ENCODE peak calls at places on chromosomes 5 and 9, in seven cellular contexts. One of them, this sample, is unnamed.

GRCh38 chr5:3694819-3695218 is 99.2 kb downstream of the IRX1 start:
- DNase-seq in fibroblast of lung: peak
- DNase-seq in germinal center: no peak
- DNase-seq in activated T-helper 1 cell treated with Interleukin-2 at 50 U/mL for 16 hours: no peak
- DNase-seq in stimulated activated CD8-positive, alpha-beta memory T cell treated with anti-CD3 and anti-CD28 coated beads, Interleukin-4, amount 100 ng/mL, for 1 hour: no peak
- DNase-seq in WTC11: no peak
- DNase-seq in activated gamma-delta T cell treated with Interleukin-2 at 50 U/mL for 16 hours: no peak
- DNase-seq in this sample: no peak

GRCh38 chr5:73652391-73652790 is 26.4 kb downstream of the ARHGEF28 start:
- DNase-seq in fibroblast of lung: no peak
- DNase-seq in germinal center: no peak
- DNase-seq in activated T-helper 1 cell treated with Interleukin-2 at 50 U/mL for 16 hours: no peak
- DNase-seq in stimulated activated CD8-positive, alpha-beta memory T cell treated with anti-CD3 and anti-CD28 coated beads, Interleukin-4, amount 100 ng/mL, for 1 hour: no peak
- DNase-seq in WTC11: no peak
- DNase-seq in activated gamma-delta T cell treated with Interleukin-2 at 50 U/mL for 16 hours: no peak
- DNase-seq in this sample: no peak

GRCh38 chr9:95167998-95168397 is 149.5 kb downstream of the FANCC start:
- DNase-seq in fibroblast of lung: peak
- DNase-seq in germinal center: peak
- DNase-seq in activated T-helper 1 cell treated with Interleukin-2 at 50 U/mL for 16 hours: peak
- DNase-seq in stimulated activated CD8-positive, alpha-beta memory T cell treated with anti-CD3 and anti-CD28 coated beads, Interleukin-4, amount 100 ng/mL, for 1 hour: peak
- DNase-seq in WTC11: peak
- DNase-seq in activated gamma-delta T cell treated with Interleukin-2 at 50 U/mL for 16 hours: peak
- DNase-seq in this sample: no peak

GRCh38 chr5:67354051-67354450 is 157.5 kb upstream of the CD180 start:
- DNase-seq in fibroblast of lung: no peak
- DNase-seq in germinal center: no peak
- DNase-seq in activated T-helper 1 cell treated with Interleukin-2 at 50 U/mL for 16 hours: no peak
- DNase-seq in stimulated activated CD8-positive, alpha-beta memory T cell treated with anti-CD3 and anti-CD28 coated beads, Interleukin-4, amount 100 ng/mL, for 1 hour: no peak
- DNase-seq in WTC11: no peak
- DNase-seq in activated gamma-delta T cell treated with Interleukin-2 at 50 U/mL for 16 hours: no peak
- DNase-seq in this sample: no peak

GRCh38 chr5:154395407-154396106 is 50.2 kb upstream of the SAP30L start:
- DNase-seq in fibroblast of lung: peak
- DNase-seq in germinal center: peak
- DNase-seq in activated T-helper 1 cell treated with Interleukin-2 at 50 U/mL for 16 hours: no peak
- DNase-seq in stimulated activated CD8-positive, alpha-beta memory T cell treated with anti-CD3 and anti-CD28 coated beads, Interleukin-4, amount 100 ng/mL, for 1 hour: no peak
- DNase-seq in WTC11: peak
- DNase-seq in activated gamma-delta T cell treated with Interleukin-2 at 50 U/mL for 16 hours: no peak
- DNase-seq in this sample: no peak

GRCh38 chr9:116713266-116713665 is 26.2 kb downstream of the TRIM32 start:
- DNase-seq in fibroblast of lung: no peak
- DNase-seq in germinal center: no peak
- DNase-seq in activated T-helper 1 cell treated with Interleukin-2 at 50 U/mL for 16 hours: no peak
- DNase-seq in stimulated activated CD8-positive, alpha-beta memory T cell treated with anti-CD3 and anti-CD28 coated beads, Interleukin-4, amount 100 ng/mL, for 1 hour: no peak
- DNase-seq in WTC11: no peak
- DNase-seq in activated gamma-delta T cell treated with Interleukin-2 at 50 U/mL for 16 hours: no peak
- DNase-seq in this sample: no peak

GRCh38 chr5:148831590-148832565 is 5.5 kb downstream of the ADRB2 start:
- DNase-seq in fibroblast of lung: no peak
- DNase-seq in germinal center: peak
- DNase-seq in activated T-helper 1 cell treated with Interleukin-2 at 50 U/mL for 16 hours: no peak
- DNase-seq in stimulated activated CD8-positive, alpha-beta memory T cell treated with anti-CD3 and anti-CD28 coated beads, Interleukin-4, amount 100 ng/mL, for 1 hour: no peak
- DNase-seq in WTC11: no peak
- DNase-seq in activated gamma-delta T cell treated with Interleukin-2 at 50 U/mL for 16 hours: no peak
- DNase-seq in this sample: peak

GRCh38 chr9:27600254-27600653 is 27.0 kb upstream of the C9orf72 start:
- DNase-seq in fibroblast of lung: no peak
- DNase-seq in germinal center: no peak
- DNase-seq in activated T-helper 1 cell treated with Interleukin-2 at 50 U/mL for 16 hours: no peak
- DNase-seq in stimulated activated CD8-positive, alpha-beta memory T cell treated with anti-CD3 and anti-CD28 coated beads, Interleukin-4, amount 100 ng/mL, for 1 hour: no peak
- DNase-seq in WTC11: no peak
- DNase-seq in activated gamma-delta T cell treated with Interleukin-2 at 50 U/mL for 16 hours: no peak
- DNase-seq in this sample: no peak

GRCh38 chr5:2836133-2836532 is 84.7 kb upstream of the IRX2 start:
- DNase-seq in fibroblast of lung: no peak
- DNase-seq in germinal center: no peak
- DNase-seq in activated T-helper 1 cell treated with Interleukin-2 at 50 U/mL for 16 hours: no peak
- DNase-seq in stimulated activated CD8-positive, alpha-beta memory T cell treated with anti-CD3 and anti-CD28 coated beads, Interleukin-4, amount 100 ng/mL, for 1 hour: no peak
- DNase-seq in WTC11: no peak
- DNase-seq in activated gamma-delta T cell treated with Interleukin-2 at 50 U/mL for 16 hours: no peak
- DNase-seq in this sample: no peak

GRCh38 chr9:69155341-69156030 is 18.6 kb upstream of the TJP2 start:
- DNase-seq in fibroblast of lung: no peak
- DNase-seq in germinal center: peak
- DNase-seq in activated T-helper 1 cell treated with Interleukin-2 at 50 U/mL for 16 hours: no peak
- DNase-seq in stimulated activated CD8-positive, alpha-beta memory T cell treated with anti-CD3 and anti-CD28 coated beads, Interleukin-4, amount 100 ng/mL, for 1 hour: no peak
- DNase-seq in WTC11: peak
- DNase-seq in activated gamma-delta T cell treated with Interleukin-2 at 50 U/mL for 16 hours: no peak
- DNase-seq in this sample: no peak

GRCh38 chr5:141783599-141784296 is 94.5 kb downstream of the PCDH1 start:
- DNase-seq in fibroblast of lung: peak
- DNase-seq in germinal center: no peak
- DNase-seq in activated T-helper 1 cell treated with Interleukin-2 at 50 U/mL for 16 hours: no peak
- DNase-seq in stimulated activated CD8-positive, alpha-beta memory T cell treated with anti-CD3 and anti-CD28 coated beads, Interleukin-4, amount 100 ng/mL, for 1 hour: no peak
- DNase-seq in WTC11: peak
- DNase-seq in activated gamma-delta T cell treated with Interleukin-2 at 50 U/mL for 16 hours: no peak
- DNase-seq in this sample: no peak

GRCh38 chr5:23208959-23209431 is 298.4 kb upstream of the PRDM9 start:
- DNase-seq in fibroblast of lung: no peak
- DNase-seq in germinal center: peak
- DNase-seq in activated T-helper 1 cell treated with Interleukin-2 at 50 U/mL for 16 hours: no peak
- DNase-seq in stimulated activated CD8-positive, alpha-beta memory T cell treated with anti-CD3 and anti-CD28 coated beads, Interleukin-4, amount 100 ng/mL, for 1 hour: no peak
- DNase-seq in WTC11: peak
- DNase-seq in activated gamma-delta T cell treated with Interleukin-2 at 50 U/mL for 16 hours: no peak
- DNase-seq in this sample: peak

GRCh38 chr5:131854134-131854533 is 57.3 kb upstream of the FNIP1 start:
- DNase-seq in fibroblast of lung: no peak
- DNase-seq in germinal center: no peak
- DNase-seq in activated T-helper 1 cell treated with Interleukin-2 at 50 U/mL for 16 hours: no peak
- DNase-seq in stimulated activated CD8-positive, alpha-beta memory T cell treated with anti-CD3 and anti-CD28 coated beads, Interleukin-4, amount 100 ng/mL, for 1 hour: no peak
- DNase-seq in WTC11: no peak
- DNase-seq in activated gamma-delta T cell treated with Interleukin-2 at 50 U/mL for 16 hours: no peak
- DNase-seq in this sample: peak

GRCh38 chr5:98786178-98786853 is 12.9 kb downstream of the RGMB start:
- DNase-seq in fibroblast of lung: peak
- DNase-seq in germinal center: no peak
- DNase-seq in activated T-helper 1 cell treated with Interleukin-2 at 50 U/mL for 16 hours: no peak
- DNase-seq in stimulated activated CD8-positive, alpha-beta memory T cell treated with anti-CD3 and anti-CD28 coated beads, Interleukin-4, amount 100 ng/mL, for 1 hour: no peak
- DNase-seq in WTC11: no peak
- DNase-seq in activated gamma-delta T cell treated with Interleukin-2 at 50 U/mL for 16 hours: no peak
- DNase-seq in this sample: no peak